ENCODE peak calls at places on chromosomes 3 and 15, in seven cellular contexts. P is psoas muscle; L is heart left ventricle; A is body of pancreas; M is mammary epithelial cell; Q is upper lobe of left lung; T is effector memory CD4-positive, alpha-beta T cell. Z is an unnamed sample.

GRCh38 chr3:15974647-15975046 is 176.9 kb upstream of the ANKRD28 start:
- DNase-seq in A (no peak), M (no peak), L (no peak), P (no peak), Q (no peak), T (no peak), Z (no peak)

GRCh38 chr15:69035918-69036258 is 21.4 kb downstream of the NOX5 start:
- DNase-seq in A (no peak), M (no peak), T (no peak), L (no peak), P (no peak), Q (no peak), Z (no peak)

GRCh38 chr3:190596341-190597285 is 82.7 kb downstream of the IL1RAP start:
- DNase-seq in M (no peak), A (no peak), L (no peak), P (no peak), T (no peak), Q (no peak), Z (no peak)

GRCh38 chr15:92624401-92624991 is 31.1 kb downstream of the FAM174B start:
- DNase-seq in L (peak; percentile 75), A (peak; percentile 73), M (no peak), T (no peak), Q (peak; percentile 72), P (peak; percentile 80), Z (no peak)

GRCh38 chr15:42576776-42577175 is 1.4 kb downstream of the STARD9 start:
- DNase-seq in Q (no peak), T (no peak), L (no peak), P (no peak), A (no peak), M (no peak), Z (no peak)

GRCh38 chr15:27341780-27342343 is 370.9 kb downstream of the GABRG3 start:
- DNase-seq in M (no peak), Q (no peak), T (no peak), L (no peak), P (no peak), A (no peak), Z (no peak)

GRCh38 chr3:155282416-155283091 is 10.9 kb downstream of the STRIT1 start:
- DNase-seq in A (no peak), P (no peak), Q (no peak), M (no peak), T (no peak), L (no peak), Z (no peak)

GRCh38 chr3:125381314-125381713 is 6.2 kb upstream of the ZNF148 start:
- DNase-seq in T (no peak), Q (no peak), A (no peak), M (peak; percentile 46), P (no peak), L (no peak), Z (no peak)

GRCh38 chr15:70794596-70795310 is 31.4 kb upstream of the UACA start:
- DNase-seq in A (no peak), M (no peak), Q (no peak), T (no peak), L (no peak), P (no peak), Z (no peak)

GRCh38 chr3:183517656-183518055 is 37.9 kb downstream of the KLHL6 start:
- DNase-seq in Q (no peak), M (no peak), A (no peak), P (no peak), L (no peak), T (no peak), Z (no peak)

GRCh38 chr15:29570931-29571727 is 251.1 kb downstream of the TJP1 start:
- DNase-seq in A (peak; percentile 70), M (peak; percentile 27), P (no peak), L (no peak), Q (peak; percentile 85), T (no peak), Z (no peak)

GRCh38 chr3:46970391-46971091 is 6.0 kb downstream of the CCDC12 start:
- DNase-seq in T (no peak), M (no peak), A (peak; percentile 79), Q (no peak), P (peak; percentile 74), L (peak; percentile 71), Z (no peak)

GRCh38 chr15:71089801-71090200 is 25.5 kb upstream of the THSD4 start:
- DNase-seq in A (no peak), P (no peak), L (no peak), T (no peak), M (no peak), Q (no peak), Z (no peak)

GRCh38 chr3:29711255-29711771 is 430.4 kb downstream of the RBMS3 start:
- DNase-seq in Q (no peak), M (no peak), L (no peak), A (no peak), P (no peak), T (no peak), Z (no peak)

GRCh38 chr3:12706504-12707253 is 42.8 kb upstream of the RAF1 start:
- DNase-seq in L (peak; percentile 65), A (peak; percentile 54), M (peak; percentile 77), P (peak; percentile 58), Q (no peak), T (peak; percentile 26), Z (peak; percentile 24)

GRCh38 chr3:192372001-192372400 is 355.3 kb downstream of the FGF12 start:
- DNase-seq in L (no peak), M (no peak), P (no peak), A (no peak), Q (no peak), T (no peak), Z (no peak)

GRCh38 chr3:72347819-72348319 is 500.4 kb downstream of the SHQ1 start:
- DNase-seq in Q (peak; percentile 89), M (peak; percentile 94), P (peak; percentile 82), T (no peak), A (peak; percentile 61), L (peak; percentile 89), Z (no peak)

GRCh38 chr15:67997996-67998395 is 56.1 kb upstream of the PIAS1 start:
- DNase-seq in L (no peak), Q (no peak), P (no peak), M (peak; percentile 83), A (no peak), T (no peak), Z (no peak)

GRCh38 chr15:35603298-35603697 is 57.3 kb upstream of the DPH6 start:
- DNase-seq in M (peak; percentile 64), A (no peak), P (no peak), L (no peak), T (no peak), Q (no peak), Z (no peak)

GRCh38 chr3:124483915-124484470 is 246.3 kb upstream of the UMPS start:
- DNase-seq in P (no peak), Q (no peak), M (peak; percentile 25), T (no peak), A (no peak), L (no peak), Z (no peak)

GRCh38 chr15:58362262-58362922 is 69.4 kb upstream of the LIPC start:
- DNase-seq in P (no peak), L (no peak), Q (no peak), M (no peak), T (no peak), A (no peak), Z (no peak)

GRCh38 chr3:62186967-62187366 is 186.4 kb downstream of the FEZF2 start:
- DNase-seq in A (no peak), T (no peak), P (no peak), M (no peak), Q (no peak), L (no peak), Z (no peak)

DNA sequence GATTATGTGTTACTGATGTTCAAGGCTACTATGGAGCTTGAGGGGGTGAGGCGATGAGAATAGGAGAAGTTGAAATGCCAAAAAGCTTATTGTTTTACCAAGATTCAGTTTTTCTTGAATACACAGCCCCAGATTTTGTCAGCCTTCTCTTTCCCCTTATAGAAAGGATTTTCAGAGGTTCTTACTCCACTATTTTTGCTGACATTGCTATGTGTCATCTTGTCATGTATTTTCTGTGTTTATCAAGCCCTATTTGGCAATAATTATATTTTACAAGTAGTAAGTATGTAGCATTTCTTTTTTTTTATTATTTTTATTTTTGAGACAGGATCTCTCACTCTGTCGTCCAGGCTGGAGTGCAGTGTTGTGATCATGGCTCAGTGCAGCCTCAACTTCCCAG is 133.1 kb downstream of the ATG7 start:
- DNase-seq in M (no peak), L (no peak), Q (no peak), A (no peak), T (no peak), P (no peak), Z (no peak)
- H3K9me3 ChIP-seq in M (peaks cover 12% of the 10 kb centered on the region), L (peaks cover 5% of the 10 kb centered on the region), Q (peaks cover 10% of the 10 kb centered on the region), A (no peaks in the 10 kb centered on the region), T (no peaks in the 10 kb centered on the region), P (no peaks in the 10 kb centered on the region), Z (no peaks in the 10 kb centered on the region)

GRCh38 chr3:127478922-127479321 is 111.6 kb downstream of the TPRA1 start:
- DNase-seq in A (no peak), L (no peak), M (no peak), T (no peak), Q (no peak), P (no peak), Z (no peak)
- H3K9me3 ChIP-seq in A (no peaks in the 10 kb centered on the region), L (no peaks in the 10 kb centered on the region), M (no peaks in the 10 kb centered on the region), T (no peaks in the 10 kb centered on the region), Q (no peaks in the 10 kb centered on the region), P (no peaks in the 10 kb centered on the region), Z (no peaks in the 10 kb centered on the region)

GRCh38 chr15:23538657-23539056 is 26.8 kb upstream of the MKRN3 start:
- DNase-seq in M (no peak), P (no peak), Q (no peak), T (no peak), A (no peak), L (no peak), Z (no peak)

GRCh38 chr15:23536659-23537058 is 28.8 kb upstream of the MKRN3 start:
- DNase-seq in A (no peak), P (no peak), T (no peak), L (no peak), Q (no peak), M (no peak), Z (no peak)

GRCh38 chr15:23539892-23540291 is 25.6 kb upstream of the MKRN3 start:
- DNase-seq in A (no peak), Q (no peak), M (no peak), L (no peak), T (no peak), P (no peak), Z (no peak)
- H3K9me3 ChIP-seq in A (no peaks in the 10 kb centered on the region), Q (no peaks in the 10 kb centered on the region), M (peaks cover 26% of the 10 kb centered on the region), L (no peaks in the 10 kb centered on the region), T (no peaks in the 10 kb centered on the region), P (no peaks in the 10 kb centered on the region), Z (no peaks in the 10 kb centered on the region)

GRCh38 chr15:87347806-87348515 is 908.6 kb downstream of the NTRK3 start:
- DNase-seq in L (no peak), P (no peak), T (no peak), Q (no peak), A (no peak), M (no peak), Z (no peak)
- H3K9me3 ChIP-seq in L (no peaks in the 10 kb centered on the region), P (no peaks in the 10 kb centered on the region), T (no peaks in the 10 kb centered on the region), Q (no peaks in the 10 kb centered on the region), A (no peaks in the 10 kb centered on the region), M (no peaks in the 10 kb centered on the region), Z (peaks cover 6% of the 10 kb centered on the region)

DNA sequence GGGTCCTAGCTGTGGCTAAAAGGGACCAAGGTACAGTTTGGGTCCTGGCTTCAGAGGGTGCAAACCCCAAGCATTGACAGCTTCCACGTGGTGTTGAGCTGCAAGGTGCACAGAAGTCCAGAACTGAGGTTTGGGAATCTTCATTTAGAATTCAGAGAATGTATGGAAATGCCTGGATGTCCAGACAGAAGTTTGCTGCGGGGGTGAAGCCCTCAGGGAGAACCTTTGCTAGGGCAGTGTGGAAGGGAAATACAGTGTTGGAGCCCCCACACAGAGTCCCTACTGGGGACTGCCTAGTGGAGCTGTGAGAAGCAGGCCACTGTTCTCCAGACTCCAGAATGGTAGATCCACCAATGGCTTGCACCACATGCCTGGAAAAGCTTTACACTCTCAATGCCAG is 17.9 kb downstream of the RNF13 start:
- DNase-seq in A (no peak), M (no peak), P (no peak), T (no peak), Q (no peak), L (no peak), Z (no peak)
- H3K9me3 ChIP-seq in A (no peaks in the 10 kb centered on the region), M (peaks cover 21% of the 10 kb centered on the region), P (peaks cover 26% of the 10 kb centered on the region), T (peaks cover 11% of the 10 kb centered on the region), Q (peaks cover 40% of the 10 kb centered on the region), L (peaks cover 24% of the 10 kb centered on the region), Z (peaks cover 4% of the 10 kb centered on the region)

Z was measured in T-helper 17 cell.